ENCODE peak calls at places on chromosomes 6 and 20, in four cellular contexts. W is mesenchymal stem cell, N is H1, Y is H9. S is an unnamed sample.

GRCh38 chr6:48611332-48611731 is 500.3 kb upstream of the PTCHD4 start:
- DNase-seq in N (no peak), Y (no peak), W (no peak), S (no peak)

GRCh38 chr20:37504404-37505096 is 16.5 kb upstream of the NNAT start:
- DNase-seq in N (no peak), Y (peak), W (no peak), S (no peak)

GRCh38 chr6:19303381-19303780 is 533.8 kb upstream of the ID4 start:
- DNase-seq in Y (no peak), N (no peak), W (no peak), S (no peak)

GRCh38 chr20:10550204-10551118 is 115.4 kb downstream of the SLX4IP start:
- DNase-seq in N (no peak), Y (no peak), W (no peak), S (no peak)

GRCh38 chr6:36679043-36679821 is 718 bp downstream of the CDKN1A start:
- DNase-seq in Y (no peak), N (no peak), W (peak), S (peak)

GRCh38 chr20:9172908-9173307 is 104.0 kb downstream of the PLCB4 start:
- DNase-seq in Y (no peak), N (no peak), W (peak), S (no peak)

GRCh38 chr6:121848523-121849255 is 413.2 kb downstream of the GJA1 start:
- DNase-seq in W (no peak), N (no peak), Y (no peak), S (no peak)

GRCh38 chr6:106752641-106753040 is 123.3 kb downstream of the QRSL1 start:
- DNase-seq in N (no peak), W (no peak), Y (no peak), S (no peak)

GRCh38 chr20:8194721-8195120 is 62.7 kb downstream of the PLCB1 start:
- DNase-seq in Y (no peak), W (no peak), N (no peak), S (no peak)

GRCh38 chr20:60242836-60243520 is 284.8 kb downstream of the CDH26 start:
- DNase-seq in N (no peak), Y (no peak), W (no peak), S (no peak)

GRCh38 chr20:60240986-60241385 is 282.8 kb downstream of the CDH26 start:
- DNase-seq in N (no peak), Y (no peak), W (no peak), S (no peak)

GRCh38 chr20:60239981-60240380 is 281.8 kb downstream of the CDH26 start:
- DNase-seq in Y (no peak), N (no peak), W (no peak), S (no peak)

GRCh38 chr20:60246751-60247150 is 288.5 kb downstream of the CDH26 start:
- DNase-seq in Y (no peak), W (no peak), N (no peak), S (no peak)

GRCh38 chr20:60244373-60245146 is 286.3 kb downstream of the CDH26 start:
- DNase-seq in N (no peak), W (no peak), Y (no peak), S (no peak)
- H2BK15ac ChIP-seq in N (no peak), W (no peak), Y (no peak), S (no peak)

DNA sequence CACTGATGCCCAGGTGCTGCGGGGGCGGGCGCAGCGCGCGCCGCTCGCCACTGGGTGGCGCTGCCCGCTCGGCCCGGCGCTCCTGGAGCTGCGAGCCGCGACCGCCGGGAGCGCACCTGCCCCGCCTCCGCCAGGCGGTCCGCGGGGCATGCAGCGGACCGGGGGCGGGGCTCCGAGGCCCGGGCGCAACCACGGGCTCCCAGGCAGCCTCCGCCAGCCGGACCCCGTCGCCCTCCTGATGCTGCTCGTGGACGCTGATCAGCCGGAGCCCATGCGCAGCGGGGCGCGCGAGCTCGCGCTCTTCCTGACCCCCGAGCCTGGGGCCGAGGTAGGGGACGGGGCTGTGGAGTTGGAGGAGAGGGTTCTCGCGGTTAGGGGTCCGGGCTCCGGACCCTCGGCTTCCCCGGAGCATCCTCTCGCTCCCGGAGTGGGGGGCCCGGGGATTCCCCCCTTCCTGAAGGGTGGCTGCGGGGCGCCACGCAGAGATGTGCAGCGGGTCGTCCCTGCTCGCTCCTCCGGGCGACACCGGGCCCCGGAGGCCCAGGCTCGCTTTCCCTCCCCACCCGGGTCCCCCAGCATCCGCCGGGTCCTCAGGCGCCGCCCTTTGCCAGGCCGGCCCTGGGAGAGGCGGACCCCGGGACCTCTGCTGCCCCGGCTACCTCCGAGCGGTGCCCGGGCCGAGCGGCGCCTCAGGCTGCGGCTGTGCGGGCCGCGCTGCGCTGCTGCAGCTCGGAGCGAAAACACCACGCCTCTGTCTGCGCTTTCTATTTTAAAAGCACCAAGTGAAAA is at the start of gene BCAS4:
- DNase-seq in Y (peak), N (peak), W (peak), S (peak)
- H2BK12ac ChIP-seq in Y (no peak), N (no peak), W (no peak), S (no peak)

GRCh38 chr6:118507636-118508035 is 40.5 kb upstream of the PLN start:
- DNase-seq in N (no peak), Y (no peak), W (no peak), S (no peak)

GRCh38 chr6:118505656-118506055 is 42.4 kb upstream of the PLN start:
- DNase-seq in W (no peak), Y (no peak), N (no peak), S (no peak)

GRCh38 chr6:118501816-118502568 is 46.1 kb upstream of the PLN start:
- DNase-seq in W (peak), Y (no peak), N (no peak), S (no peak)

GRCh38 chr6:118506071-118506638 is 41.9 kb upstream of the PLN start:
- DNase-seq in N (no peak), Y (no peak), W (no peak), S (no peak)

GRCh38 chr6:118504611-118505010 is 43.5 kb upstream of the PLN start:
- DNase-seq in W (no peak), Y (no peak), N (no peak), S (no peak)
- H3K18ac ChIP-seq in W (no peak), Y (no peak), N (no peak), S (no peak)

GRCh38 chr6:135990855-135991464 is 139.5 kb downstream of the PDE7B start:
- DNase-seq in W (no peak), N (no peak), Y (no peak), S (no peak)
- H2BK15ac ChIP-seq in W (no peak), N (no peak), Y (no peak), S (no peak)

DNA sequence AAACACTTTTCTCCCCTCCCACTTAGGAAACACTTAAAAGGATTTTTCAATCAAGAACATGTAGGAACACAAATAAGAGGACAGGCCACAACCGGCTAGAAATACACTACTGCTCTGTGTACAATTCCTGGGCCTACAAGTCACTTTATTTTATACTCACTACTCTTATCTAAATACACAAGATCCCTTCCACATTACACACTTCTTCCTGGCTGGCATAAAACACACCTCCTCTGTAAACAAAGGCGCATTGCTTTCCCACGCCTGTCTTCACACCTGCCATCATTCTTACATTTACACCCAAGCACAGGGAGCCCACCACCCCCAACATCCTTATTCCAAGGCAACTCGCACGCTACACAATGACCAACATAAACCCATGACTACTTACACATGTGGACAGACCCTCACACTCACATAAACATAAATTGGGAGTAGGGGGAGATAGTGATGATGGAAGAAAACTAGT is 4.0 kb upstream of the IER3 start:
- DNase-seq in W (peak), Y (no peak), N (no peak), S (no peak)
- H2BK12ac ChIP-seq in W (peak), Y (no peak), N (no peak), S (no peak)

DNA sequence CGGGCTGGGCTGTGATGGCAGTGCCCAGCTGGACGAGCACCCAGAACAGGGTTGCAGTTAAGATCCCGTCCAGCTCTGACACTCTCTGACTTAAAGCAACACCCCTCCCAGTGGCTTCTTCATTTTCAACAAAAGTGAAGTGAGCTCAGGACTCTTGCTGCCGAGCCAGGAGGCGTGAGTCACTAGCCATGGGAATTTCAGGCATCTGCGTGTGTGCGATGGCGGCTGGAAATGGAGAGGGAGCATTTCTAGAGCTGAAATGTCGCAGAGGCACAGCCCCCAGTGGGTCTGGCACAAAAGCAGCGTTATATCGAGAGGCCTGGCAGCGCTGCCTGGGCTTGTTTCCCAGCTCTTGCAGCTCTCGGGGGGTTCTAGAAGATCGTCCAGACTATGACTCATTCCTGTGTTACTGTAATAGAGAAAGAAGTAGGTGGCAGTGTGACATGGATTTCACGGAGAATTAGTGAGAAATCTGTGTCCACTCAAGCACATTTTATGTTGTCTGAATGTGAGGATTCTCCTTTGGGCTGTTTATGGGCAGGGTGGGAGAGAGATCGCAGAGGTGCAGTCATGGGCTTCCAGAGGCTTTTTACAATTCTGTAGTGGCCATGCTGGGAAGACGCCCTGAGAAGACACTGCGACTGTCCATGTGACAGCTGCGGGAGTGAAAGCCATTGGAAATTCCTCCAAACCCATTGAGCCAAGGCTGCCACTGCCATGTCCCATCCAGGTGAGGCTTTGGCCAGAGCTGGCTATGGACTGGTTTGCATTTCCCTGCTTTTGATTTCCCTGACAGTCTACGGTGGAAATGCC is 216.7 kb upstream of the ECI2 start:
- DNase-seq in W (peak), N (no peak), Y (no peak), S (no peak)
- H3K18ac ChIP-seq in W (peak), N (no peak), Y (no peak), S (no peak)

DNA sequence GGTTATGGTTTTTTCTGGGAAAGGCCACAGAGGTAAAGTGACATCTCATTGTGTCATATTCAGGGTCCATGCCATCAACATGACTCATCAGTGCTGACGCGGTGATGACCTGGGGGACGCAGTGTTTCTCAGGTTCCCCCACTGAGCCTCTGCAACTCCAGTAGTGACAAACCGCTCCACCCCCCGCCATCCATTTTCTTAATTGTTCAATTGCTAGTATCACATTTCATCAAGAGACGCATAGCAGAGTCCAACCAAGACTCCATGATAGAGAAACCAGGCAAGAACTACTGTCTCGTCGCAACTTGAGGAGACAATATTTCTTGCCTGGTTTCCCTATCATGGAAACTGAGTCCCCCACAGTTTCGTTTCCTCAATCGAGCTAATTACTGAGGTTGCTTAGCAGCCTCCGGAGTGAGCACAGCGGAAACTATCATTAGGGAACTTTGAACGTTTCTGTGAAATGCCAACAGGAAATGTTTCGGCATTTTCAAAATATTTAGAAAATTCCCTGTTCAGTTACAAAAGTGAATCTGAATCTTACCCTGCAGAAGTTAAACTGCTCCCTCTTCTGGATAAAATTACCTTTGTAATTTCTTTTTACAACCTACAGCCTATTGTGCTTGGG is 12.2 kb upstream of the SERPINB1 start:
- DNase-seq in Y (peak), W (peak), N (no peak), S (no peak)
- H2BK15ac ChIP-seq in Y (no peak), W (peak), N (no peak), S (no peak)

DNA sequence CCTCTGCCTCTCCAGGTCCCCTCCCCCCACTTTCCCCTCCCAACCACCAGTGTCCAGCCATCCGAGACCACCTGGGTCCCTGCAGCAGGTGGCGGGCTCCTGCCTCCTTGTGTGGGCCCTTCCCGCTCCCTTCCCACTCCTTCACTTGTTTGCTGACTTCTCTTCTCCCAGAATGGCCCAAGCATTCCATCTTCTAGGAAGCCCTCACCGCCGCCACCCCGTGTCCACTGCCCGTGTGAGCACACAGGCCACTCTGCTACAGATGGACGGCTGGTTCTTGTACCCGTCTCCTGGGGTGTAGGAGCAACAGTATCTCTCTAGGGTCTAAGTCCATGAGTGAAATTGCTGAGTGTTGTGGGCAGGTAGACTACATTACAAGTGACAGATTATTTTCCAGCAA is 15.0 kb downstream of the BPHL start:
- DNase-seq in N (no peak), Y (no peak), W (no peak), S (no peak)
- H2BK12ac ChIP-seq in N (no peak), Y (no peak), W (no peak), S (no peak)

GRCh38 chr6:16851044-16851540 is 89.8 kb upstream of the ATXN1 start:
- DNase-seq in N (no peak), W (no peak), Y (no peak), S (no peak)
- H3K18ac ChIP-seq in N (no peak), W (no peak), Y (no peak), S (no peak)

S was measured in neuronal stem cell.